ENCODE peak calls at places on chromosomes 6 and 20, in four cellular contexts. One of them, this sample, is unnamed.

GRCh38 chr6:122789862-122790739 is 1.0 kb downstream of the SMPDL3A start:
- DNase-seq in K562: peak
- DNase-seq in SK-N-SH: peak
- DNase-seq in GM12878: no peak
- DNase-seq in this sample: peak

GRCh38 chr6:145044606-145045275 is 690.6 kb downstream of the EPM2A start:
- DNase-seq in K562: no peak
- DNase-seq in SK-N-SH: no peak
- DNase-seq in GM12878: no peak
- DNase-seq in this sample: no peak

GRCh38 chr6:89547286-89547685 is 91.3 kb downstream of the LYRM2 start:
- DNase-seq in K562: no peak
- DNase-seq in SK-N-SH: no peak
- DNase-seq in GM12878: no peak
- DNase-seq in this sample: peak

GRCh38 chr6:131459005-131459404 is 114.0 kb upstream of the ARG1 start:
- DNase-seq in K562: no peak
- DNase-seq in SK-N-SH: no peak
- DNase-seq in GM12878: no peak
- DNase-seq in this sample: no peak

GRCh38 chr6:33727932-33728331 is 16.4 kb upstream of the UQCC2 start:
- DNase-seq in K562: no peak
- DNase-seq in SK-N-SH: no peak
- DNase-seq in GM12878: no peak
- DNase-seq in this sample: no peak

GRCh38 chr20:4519530-4519929 is 202.2 kb upstream of the PRND start:
- DNase-seq in K562: peak
- DNase-seq in SK-N-SH: peak
- DNase-seq in GM12878: no peak
- DNase-seq in this sample: peak

GRCh38 chr6:3361312-3362037 is 95.4 kb downstream of the SLC22A23 start:
- DNase-seq in K562: no peak
- DNase-seq in SK-N-SH: no peak
- DNase-seq in GM12878: no peak
- DNase-seq in this sample: no peak

GRCh38 chr6:24448828-24449525 is 40.4 kb downstream of the GPLD1 start:
- DNase-seq in K562: no peak
- DNase-seq in SK-N-SH: no peak
- DNase-seq in GM12878: no peak
- DNase-seq in this sample: no peak

GRCh38 chr6:6005467-6006427 is 978 bp downstream of the NRN1 start:
- DNase-seq in K562: no peak
- DNase-seq in SK-N-SH: peak
- DNase-seq in GM12878: no peak
- DNase-seq in this sample: no peak

GRCh38 chr20:47428164-47428563 is 71.7 kb upstream of the ZMYND8 start:
- DNase-seq in K562: no peak
- DNase-seq in SK-N-SH: no peak
- DNase-seq in GM12878: no peak
- DNase-seq in this sample: no peak

GRCh38 chr20:54067606-54068174 is 2.7 kb downstream of the BCAS1 start:
- DNase-seq in K562: peak
- DNase-seq in SK-N-SH: no peak
- DNase-seq in GM12878: peak
- DNase-seq in this sample: no peak

GRCh38 chr6:20698675-20699074 is 164.4 kb downstream of the CDKAL1 start:
- DNase-seq in K562: no peak
- DNase-seq in SK-N-SH: no peak
- DNase-seq in GM12878: no peak
- DNase-seq in this sample: no peak

GRCh38 chr20:33869283-33869682 is 58.1 kb downstream of the CHMP4B start:
- DNase-seq in K562: no peak
- DNase-seq in SK-N-SH: no peak
- DNase-seq in GM12878: no peak
- DNase-seq in this sample: no peak

GRCh38 chr6:14518515-14519217 is 401.1 kb downstream of the CD83 start:
- DNase-seq in K562: no peak
- DNase-seq in SK-N-SH: peak
- DNase-seq in GM12878: no peak
- DNase-seq in this sample: no peak

GRCh38 chr20:35502352-35502751 is 27.1 kb downstream of the C20orf173 start:
- DNase-seq in K562: no peak
- DNase-seq in SK-N-SH: no peak
- DNase-seq in GM12878: peak
- DNase-seq in this sample: no peak

GRCh38 chr20:23245553-23246128 is 105.0 kb upstream of the NXT1 start:
- DNase-seq in K562: peak
- DNase-seq in SK-N-SH: no peak
- DNase-seq in GM12878: peak
- DNase-seq in this sample: peak

GRCh38 chr6:127291495-127291894 is 24.8 kb downstream of the RNF146 start:
- DNase-seq in K562: no peak
- DNase-seq in SK-N-SH: no peak
- DNase-seq in GM12878: peak
- DNase-seq in this sample: no peak

GRCh38 chr20:2162125-2162822 is 60.6 kb downstream of the STK35 start:
- DNase-seq in K562: no peak
- DNase-seq in SK-N-SH: no peak
- DNase-seq in GM12878: no peak
- DNase-seq in this sample: no peak

GRCh38 chr6:149963462-149964242 is at the start of gene ULBP1:
- DNase-seq in K562: peak
- DNase-seq in SK-N-SH: peak
- DNase-seq in GM12878: no peak
- DNase-seq in this sample: peak

GRCh38 chr6:107173779-107174178 is 58.5 kb upstream of the BEND3 start:
- DNase-seq in K562: no peak
- DNase-seq in SK-N-SH: no peak
- DNase-seq in GM12878: no peak
- DNase-seq in this sample: no peak

GRCh38 chr6:39574991-39575390 is 150.2 kb downstream of the KIF6 start:
- DNase-seq in K562: no peak
- DNase-seq in SK-N-SH: no peak
- DNase-seq in GM12878: no peak
- DNase-seq in this sample: no peak

DNA sequence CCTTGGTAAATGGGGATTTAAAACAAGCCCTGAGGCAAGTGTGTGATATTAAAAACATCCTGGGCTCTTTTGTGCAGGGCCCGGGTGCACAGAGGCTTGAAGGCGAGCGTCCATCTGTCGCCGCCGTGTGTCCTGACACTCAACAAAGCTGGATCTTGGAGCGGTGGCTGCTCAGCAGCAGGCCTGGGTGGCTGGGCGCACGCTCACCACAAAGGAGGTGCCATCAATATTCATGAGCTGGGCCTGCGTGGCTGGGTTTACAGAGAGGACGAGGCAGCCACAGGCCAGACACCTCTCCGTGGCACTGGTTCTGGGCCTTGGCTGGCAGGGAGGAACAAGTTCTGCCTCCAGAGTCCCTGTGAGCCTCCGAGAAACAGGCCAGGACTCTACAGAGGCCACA is 22.1 kb downstream of the BHLHE23 start:
- DNase-seq in K562: no peak
- DNase-seq in SK-N-SH: no peak
- DNase-seq in GM12878: no peak
- DNase-seq in this sample: no peak
- TF ChIP-seq MAX in K562: no peak
- TF ChIP-seq MAX in SK-N-SH: no peak
- TF ChIP-seq MAX in GM12878: no peak
- TF ChIP-seq MAX in this sample: no peak

GRCh38 chr6:135568366-135568765 is 70.8 kb upstream of the AHI1 start:
- DNase-seq in K562: no peak
- DNase-seq in SK-N-SH: peak
- DNase-seq in GM12878: peak
- DNase-seq in this sample: no peak
- TF ChIP-seq USF1 in K562: no peak
- TF ChIP-seq USF1 in SK-N-SH: no peak
- TF ChIP-seq USF1 in GM12878: no peak
- TF ChIP-seq USF1 in this sample: no peak

GRCh38 chr6:52261229-52261628 is 16.9 kb upstream of the IL17F start:
- DNase-seq in K562: no peak
- DNase-seq in SK-N-SH: no peak
- DNase-seq in GM12878: no peak
- DNase-seq in this sample: no peak
- TF ChIP-seq MAX in K562: no peak
- TF ChIP-seq MAX in SK-N-SH: no peak
- TF ChIP-seq MAX in GM12878: no peak
- TF ChIP-seq MAX in this sample: no peak

DNA sequence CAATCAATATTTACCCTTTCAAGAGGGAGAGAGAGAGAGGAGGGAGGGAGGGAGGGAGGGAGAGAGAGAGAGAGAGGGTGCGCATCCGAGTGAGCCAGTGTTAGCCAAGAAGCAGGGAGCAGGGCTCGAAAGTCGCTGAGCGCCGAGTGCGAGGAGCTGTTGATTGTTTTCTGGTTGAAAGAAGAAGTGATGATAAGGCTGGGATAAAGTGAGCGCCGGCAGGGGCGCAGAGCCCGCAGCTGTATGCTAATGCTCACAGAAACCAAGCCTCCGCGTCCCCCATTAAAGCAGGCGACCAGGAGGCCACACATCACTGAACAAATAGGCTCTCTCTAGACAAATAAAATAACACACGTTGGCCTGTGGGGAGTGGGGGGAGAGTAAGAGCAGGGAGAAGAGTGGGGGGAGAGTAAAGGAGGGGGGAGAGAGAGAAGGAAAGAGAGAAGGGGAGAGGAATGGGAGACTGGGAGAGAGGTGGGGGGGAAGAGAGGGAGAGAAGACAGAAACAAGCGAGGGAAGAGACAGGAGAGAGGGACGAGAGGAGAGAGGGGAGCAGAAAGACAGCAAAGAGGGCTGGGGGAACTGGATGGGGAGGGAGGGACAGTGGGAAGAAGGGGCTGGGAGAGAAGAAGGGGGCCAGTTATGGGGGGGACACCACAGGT is 5.0 kb upstream of the INSM1 start:
- DNase-seq in K562: no peak
- DNase-seq in SK-N-SH: peak
- DNase-seq in GM12878: no peak
- DNase-seq in this sample: peak
- TF ChIP-seq USF1 in K562: no peak
- TF ChIP-seq USF1 in SK-N-SH: no peak
- TF ChIP-seq USF1 in GM12878: no peak
- TF ChIP-seq USF1 in this sample: no peak